ENCODE peak calls at places on chromosomes 4 and X, in seven cellular contexts. F is neural progenitor cell, R is neuronal stem cell, K is Karpas-422, S is fibroblast of lung, D is astrocyte, P is PC-3. L is an unnamed sample.

GRCh38 chr4:110589297-110589696 is 33.6 kb downstream of the PITX2 start:
- DNase-seq in F (no peak), D (no peak), S (peak), K (peak), R (no peak), P (peak), L (no peak)

GRCh38 chrX:17769701-17770269 is 32.5 kb downstream of the SCML1 start:
- DNase-seq in F (no peak), K (no peak), R (no peak), S (no peak), D (no peak), P (no peak), L (no peak)

GRCh38 chr4:168717852-168718251 is 221.0 kb downstream of the PALLD start:
- DNase-seq in F (no peak), K (no peak), P (no peak), D (peak), R (no peak), S (peak), L (peak)

GRCh38 chr4:160044693-160045092 is 941.8 kb downstream of the RAPGEF2 start:
- DNase-seq in D (no peak), R (no peak), S (no peak), K (no peak), F (no peak), P (no peak), L (no peak)

GRCh38 chr4:1714303-1715001 is 2.3 kb upstream of the SLBP start:
- DNase-seq in R (no peak), K (peak), P (peak), F (no peak), D (no peak), S (no peak), L (peak)

GRCh38 chr4:140982613-140983340 is 150.5 kb downstream of the RNF150 start:
- DNase-seq in K (no peak), D (no peak), R (no peak), S (no peak), F (no peak), P (no peak), L (no peak)

GRCh38 chr4:112361181-112361791 is 64.1 kb downstream of the ALPK1 start:
- DNase-seq in F (peak), K (no peak), D (peak), S (no peak), P (peak), R (no peak), L (no peak)

GRCh38 chrX:117969337-117969736 is 147.3 kb downstream of the KLHL13 start:
- DNase-seq in P (peak), F (no peak), R (no peak), D (no peak), S (no peak), K (no peak), L (no peak)

GRCh38 chr4:13537011-13537831 is 7.1 kb downstream of the NKX3-2 start:
- DNase-seq in F (no peak), K (no peak), R (no peak), D (no peak), P (no peak), S (no peak), L (no peak)

GRCh38 chr4:165865995-165866650 is 6.9 kb upstream of the TLL1 start:
- DNase-seq in R (no peak), F (no peak), D (no peak), K (no peak), S (no peak), P (no peak), L (no peak)

GRCh38 chr4:185887125-185887524 is 75.1 kb upstream of the SORBS2 start:
- DNase-seq in F (no peak), D (no peak), P (no peak), R (no peak), S (no peak), K (no peak), L (no peak)

GRCh38 chr4:86670739-86671138 is 76.6 kb downstream of the PTPN13 start:
- DNase-seq in D (peak), S (peak), F (no peak), R (no peak), P (peak), K (no peak), L (peak)

GRCh38 chr4:2412534-2412884 is 5.9 kb downstream of the ZFYVE28 start:
- DNase-seq in P (peak), K (no peak), R (no peak), F (no peak), S (no peak), D (no peak), L (peak)

GRCh38 chr4:185997287-185997686 is 71.7 kb upstream of the TLR3 start:
- DNase-seq in K (no peak), F (no peak), D (no peak), S (no peak), R (no peak), P (no peak), L (no peak)

GRCh38 chrX:18701621-18702361 is 5.7 kb upstream of the PPEF1 start:
- DNase-seq in R (no peak), D (peak), S (peak), F (no peak), P (peak), K (no peak), L (no peak)

GRCh38 chr4:71186257-71186565 is 152.6 kb upstream of the SLC4A4 start:
- DNase-seq in K (no peak), R (no peak), F (no peak), P (no peak), S (no peak), D (no peak), L (no peak)

GRCh38 chrX:50081282-50081955 is 119.4 kb downstream of the AKAP4 start:
- DNase-seq in S (peak), F (peak), P (peak), R (no peak), K (peak), D (no peak), L (no peak)

GRCh38 chr4:151690164-151690856 is 70.5 kb downstream of the GATB start:
- DNase-seq in P (peak), D (peak), F (peak), R (no peak), S (peak), K (peak), L (no peak)

GRCh38 chrX:107894038-107894437 is 68.4 kb downstream of the MID2 start:
- DNase-seq in P (peak), D (peak), R (peak), F (peak), S (peak), K (peak), L (peak)

GRCh38 chr4:88158360-88159136 is at the start of gene ABCG2:
- DNase-seq in R (peak), D (peak), P (no peak), K (no peak), F (peak), S (peak), L (peak)

GRCh38 chr4:182307746-182308145 is 64.5 kb downstream of the TENM3 start:
- DNase-seq in R (no peak), K (no peak), F (no peak), P (peak), S (peak), D (peak), L (peak)

GRCh38 chrX:139086243-139086642 is 374.7 kb upstream of the FGF13 start:
- DNase-seq in F (no peak), P (no peak), K (no peak), S (peak), D (no peak), R (no peak), L (no peak)

GRCh38 chr4:13548984-13549546 is 4.8 kb upstream of the NKX3-2 start:
- DNase-seq in R (peak), S (peak), K (peak), P (peak), F (peak), D (peak), L (peak)

GRCh38 chr4:38670061-38670894 is 6.3 kb downstream of the KLF3 start:
- DNase-seq in P (peak), D (no peak), R (no peak), S (no peak), F (peak), K (peak), L (peak)

GRCh38 chr4:52172166-52172565 is 121.1 kb downstream of the SPATA18 start:
- DNase-seq in R (no peak), K (peak), P (peak), S (peak), F (peak), D (no peak), L (no peak)

GRCh38 chr4:105548483-105548882 is 3.9 kb upstream of the ARHGEF38 start:
- DNase-seq in K (no peak), S (no peak), F (peak), P (peak), R (no peak), D (no peak), L (no peak)

GRCh38 chr4:28890949-28891348 is 1829.2 kb upstream of the PCDH7 start:
- DNase-seq in S (no peak), K (no peak), P (no peak), R (no peak), F (no peak), D (no peak), L (no peak)

GRCh38 chrX:155065035-155065734 is 5.8 kb downstream of the CMC4 start:
- DNase-seq in S (peak), F (no peak), R (no peak), D (peak), P (peak), K (no peak), L (no peak)

GRCh38 chr4:88820723-88821368 is 123.2 kb upstream of the NAP1L5 start:
- DNase-seq in D (no peak), F (no peak), P (peak), K (no peak), R (no peak), S (no peak), L (no peak)

GRCh38 chrX:26409636-26410035 is 193.7 kb downstream of the MAGEB5 start:
- DNase-seq in F (no peak), D (no peak), R (no peak), P (no peak), S (no peak), K (no peak), L (no peak)

GRCh38 chr4:101604976-101605375 is 185.6 kb upstream of the BANK1 start:
- DNase-seq in R (no peak), K (no peak), P (no peak), D (peak), S (no peak), F (no peak), L (no peak)

GRCh38 chr4:337932-338758 is 531 bp downstream of the ZNF141 start:
- DNase-seq in D (peak), R (no peak), S (peak), F (no peak), P (no peak), K (peak), L (peak)

GRCh38 chrX:68832101-68832416 is 3.2 kb downstream of the EFNB1 start:
- DNase-seq in K (peak), D (peak), S (peak), P (peak), R (no peak), F (peak), L (peak)

GRCh38 chr4:151207186-151207585 is 69.8 kb upstream of the PRSS48 start:
- DNase-seq in F (no peak), R (no peak), D (no peak), S (no peak), P (no peak), K (no peak), L (no peak)

GRCh38 chrX:50579955-50580354 is 109.3 kb upstream of the DGKK start:
- DNase-seq in R (peak), S (peak), P (peak), K (peak), D (peak), F (peak), L (no peak)

GRCh38 chrX:16307950-16308349 is 140.7 kb downstream of the MAGEB17 start:
- DNase-seq in S (no peak), F (no peak), K (no peak), D (no peak), R (no peak), P (no peak), L (no peak)

GRCh38 chr4:864456-865120 is 38.7 kb upstream of the CPLX1 start:
- DNase-seq in F (no peak), P (no peak), R (no peak), K (no peak), S (no peak), D (no peak), L (peak)

GRCh38 chr4:47590325-47590724 is 105.2 kb downstream of the ATP10D start:
- DNase-seq in K (no peak), D (no peak), S (no peak), F (no peak), P (no peak), R (no peak), L (no peak)
- H3K4me3 ChIP-seq in K (no peak), D (no peak), S (no peak), F (no peak), P (no peak), R (no peak), L (no peak)

DNA sequence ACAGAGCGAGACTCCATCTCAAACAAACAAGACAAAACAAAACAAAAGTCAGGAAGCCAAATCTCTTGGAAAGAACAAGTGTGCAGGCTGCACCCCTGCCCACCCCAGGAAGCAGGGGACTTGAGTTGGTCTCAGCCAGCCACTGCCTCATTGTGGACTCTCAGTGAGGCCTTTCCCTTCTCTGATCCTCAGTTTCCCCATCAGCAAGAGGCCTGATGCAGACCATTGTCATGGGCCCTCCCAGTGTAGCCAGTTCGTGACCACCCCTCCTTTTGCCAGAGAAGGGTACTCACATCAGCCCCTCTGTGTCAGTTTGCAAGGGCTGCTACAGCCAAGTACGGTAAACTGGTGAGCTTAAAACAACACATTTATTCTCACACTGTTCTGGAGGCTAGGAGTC is 48.9 kb upstream of the MAMLD1 start:
- DNase-seq in D (no peak), F (no peak), P (no peak), K (no peak), R (no peak), S (no peak), L (no peak)
- H3K4me2 ChIP-seq in D (no peak), F (no peak), P (no peak), K (no peak), R (no peak), S (no peak), L (no peak)

DNA sequence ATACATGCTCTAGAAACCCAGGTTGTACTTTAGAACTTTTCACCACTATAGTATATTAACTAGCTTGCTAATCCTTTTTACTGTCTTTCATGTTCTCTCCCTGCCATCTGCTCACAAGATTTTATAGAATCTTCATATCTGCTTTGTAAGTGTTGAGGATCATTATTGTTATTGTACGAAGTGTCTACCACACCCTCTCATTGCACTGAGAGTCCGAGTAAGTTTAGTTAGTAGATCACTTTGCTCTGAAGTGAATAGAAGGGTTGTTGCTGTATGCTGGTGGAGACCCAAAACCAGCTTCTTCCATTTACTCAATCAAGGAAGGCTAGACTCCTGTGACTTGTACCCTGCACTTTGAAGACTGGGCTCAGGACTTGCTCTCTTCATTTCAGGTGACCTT is 17.1 kb downstream of the GAB1 start:
- DNase-seq in S (no peak), R (no peak), F (no peak), D (no peak), P (no peak), K (no peak), L (no peak)
- H3K27ac ChIP-seq in S (no peak), R (no peak), F (no peak), D (no peak), P (no peak), K (no peak), L (no peak)

DNA sequence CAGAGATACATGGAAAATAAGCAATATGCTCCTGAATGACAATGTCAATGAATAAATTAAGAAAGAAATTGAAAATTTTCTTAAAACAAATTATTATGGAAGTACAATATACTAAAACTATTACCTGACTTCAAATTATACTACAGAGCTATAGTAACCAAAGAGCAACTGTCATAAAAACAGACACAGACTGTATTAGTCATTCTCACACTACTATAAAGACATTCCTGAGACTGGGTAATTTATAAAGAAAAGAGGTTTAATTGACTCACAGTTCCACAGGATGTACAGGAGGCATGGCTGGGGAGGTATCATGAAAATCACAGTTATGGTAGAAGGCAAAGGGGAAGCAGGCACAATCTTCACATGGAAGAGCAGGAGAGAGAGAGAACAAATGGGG is 60.0 kb upstream of the CYSLTR1 start:
- DNase-seq in R (no peak), F (no peak), D (no peak), S (no peak), P (no peak), K (no peak), L (no peak)
- H3K4me3 ChIP-seq in R (no peak), F (no peak), D (no peak), S (no peak), P (no peak), K (no peak), L (no peak)

GRCh38 chr4:184364100-184364921 is 110.0 kb downstream of the IRF2 start:
- DNase-seq in S (no peak), P (no peak), D (no peak), K (no peak), F (no peak), R (no peak), L (no peak)

GRCh38 chr4:184361443-184361842 is 112.9 kb downstream of the IRF2 start:
- DNase-seq in P (no peak), F (no peak), D (peak), R (no peak), S (peak), K (no peak), L (peak)

GRCh38 chr4:184359905-184360304 is 114.4 kb downstream of the IRF2 start:
- DNase-seq in P (no peak), S (no peak), R (no peak), F (no peak), K (no peak), D (no peak), L (no peak)

GRCh38 chr4:184362338-184362737 is 112.0 kb downstream of the IRF2 start:
- DNase-seq in K (no peak), F (no peak), P (no peak), D (peak), S (no peak), R (no peak), L (no peak)

DNA sequence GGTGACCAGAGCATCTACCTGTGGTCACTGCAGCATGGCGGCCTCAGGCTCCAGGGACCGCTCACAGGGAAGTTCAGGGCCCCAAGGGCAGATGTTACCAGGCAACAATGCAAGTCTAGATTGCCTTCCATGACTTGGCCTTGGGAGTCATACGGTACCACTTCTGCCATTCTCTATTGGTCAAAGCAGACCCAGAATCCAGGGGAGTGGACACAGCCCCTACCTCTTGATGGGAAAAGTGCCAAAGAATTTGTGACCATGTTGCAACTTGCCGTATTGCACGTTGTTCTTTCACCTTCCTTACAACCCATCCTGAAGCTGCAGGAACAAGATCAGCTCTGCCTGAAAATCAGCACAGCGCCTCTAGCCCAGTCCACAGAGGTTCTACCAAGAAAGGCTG is 111.1 kb downstream of the IRF2 start:
- DNase-seq in P (no peak), D (no peak), R (no peak), K (no peak), F (no peak), S (no peak), L (no peak)
- H3K4me2 ChIP-seq in P (no peak), D (no peak), R (no peak), K (no peak), F (no peak), S (no peak), L (no peak)

DNA sequence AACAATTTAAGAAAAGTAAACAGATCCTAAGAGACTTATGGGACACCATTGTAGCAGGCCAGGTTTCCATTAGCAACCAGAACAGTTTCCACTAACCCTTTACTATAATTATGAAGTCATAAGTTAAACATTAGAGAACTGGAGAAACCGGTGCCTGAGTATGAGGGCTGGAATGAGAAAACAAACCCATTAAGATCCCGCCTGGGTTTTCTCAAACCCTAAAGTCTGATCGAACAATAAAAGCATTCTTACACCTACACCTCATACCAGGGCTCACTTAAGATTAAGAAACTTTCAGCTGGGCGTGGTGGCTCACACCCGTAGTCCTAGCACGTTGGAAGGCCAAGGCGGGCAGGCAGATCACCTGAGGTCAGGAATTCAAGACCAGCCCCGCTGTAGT is 13.7 kb upstream of the DHX15 start:
- DNase-seq in F (no peak), K (no peak), R (no peak), P (peak), D (no peak), S (no peak), L (no peak)
- H3K27ac ChIP-seq in F (no peak), K (no peak), R (no peak), P (peak), D (no peak), S (no peak), L (no peak)

GRCh38 chr4:76898385-76898692 is 395 bp upstream of the SOWAHB start:
- DNase-seq in R (no peak), D (no peak), P (no peak), K (no peak), F (no peak), S (no peak), L (no peak)
- H3K4me3 ChIP-seq in R (peak), D (peak), P (peak), K (no peak), F (peak), S (no peak), L (peak)

DNA sequence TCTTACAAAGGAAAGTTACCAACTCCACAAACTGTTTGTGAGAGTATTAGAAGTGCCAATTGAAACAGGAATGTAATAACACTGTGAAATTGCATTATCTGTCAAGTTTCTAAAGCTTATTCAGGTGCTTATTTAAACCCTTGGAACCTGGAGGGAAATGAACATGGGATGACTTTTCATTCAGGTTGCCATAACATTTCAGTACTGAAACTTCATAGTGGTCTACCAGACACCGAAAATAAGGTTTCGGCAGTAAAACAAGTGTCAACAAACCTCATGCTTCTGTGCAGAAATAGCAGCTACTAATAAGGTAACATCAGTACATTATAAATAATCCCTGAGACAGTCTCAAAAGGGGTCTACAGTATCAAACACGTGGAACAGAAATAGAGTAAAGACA is 890.7 kb upstream of the INTU start:
- DNase-seq in K (no peak), S (no peak), P (no peak), F (no peak), R (no peak), D (no peak), L (no peak)
- H3K4me2 ChIP-seq in K (no peak), S (no peak), P (no peak), F (no peak), R (no peak), D (no peak), L (no peak)

L was measured in osteoblast.